ENCODE peak calls at places on chromosomes 4 and X, in eight cellular contexts. One of them, this sample, is unnamed.

GRCh38 chrX:46791927-46792825 is 33.3 kb upstream of the SLC9A7 start:
- DNase-seq in breast epithelium: peak; percentile 46
- DNase-seq in nephron progenitor cell: no peak
- DNase-seq in posterior cingulate gyrus: no peak
- DNase-seq in HEK293T: no peak
- DNase-seq in amniotic epithelial cell: peak; percentile 93
- DNase-seq in myocyte: peak; percentile 78
- DNase-seq in NB4: peak; percentile 84
- DNase-seq in this sample: no peak

GRCh38 chrX:9420513-9420912 is 44.3 kb upstream of the TBL1X start:
- DNase-seq in breast epithelium: no peak
- DNase-seq in nephron progenitor cell: no peak
- DNase-seq in posterior cingulate gyrus: no peak
- DNase-seq in HEK293T: no peak
- DNase-seq in amniotic epithelial cell: no peak
- DNase-seq in myocyte: no peak
- DNase-seq in NB4: peak; percentile 45
- DNase-seq in this sample: no peak

GRCh38 chrX:39398973-39399268 is 597.7 kb downstream of the MID1IP1 start:
- DNase-seq in breast epithelium: no peak
- DNase-seq in nephron progenitor cell: no peak
- DNase-seq in posterior cingulate gyrus: no peak
- DNase-seq in HEK293T: no peak
- DNase-seq in amniotic epithelial cell: no peak
- DNase-seq in myocyte: no peak
- DNase-seq in NB4: no peak
- DNase-seq in this sample: no peak

GRCh38 chr4:102614801-102615200 is 113.6 kb downstream of the NFKB1 start:
- DNase-seq in breast epithelium: no peak
- DNase-seq in nephron progenitor cell: no peak
- DNase-seq in posterior cingulate gyrus: no peak
- DNase-seq in HEK293T: no peak
- DNase-seq in amniotic epithelial cell: no peak
- DNase-seq in myocyte: no peak
- DNase-seq in NB4: no peak
- DNase-seq in this sample: no peak

GRCh38 chr4:53055274-53055673 is 193.2 kb downstream of the RASL11B start:
- DNase-seq in breast epithelium: no peak
- DNase-seq in nephron progenitor cell: no peak
- DNase-seq in posterior cingulate gyrus: no peak
- DNase-seq in HEK293T: no peak
- DNase-seq in amniotic epithelial cell: peak; percentile 90
- DNase-seq in myocyte: peak; percentile 93
- DNase-seq in NB4: no peak
- DNase-seq in this sample: no peak

GRCh38 chr4:57071340-57071739 is 38.8 kb downstream of the IGFBP7 start:
- DNase-seq in breast epithelium: no peak
- DNase-seq in nephron progenitor cell: no peak
- DNase-seq in posterior cingulate gyrus: no peak
- DNase-seq in HEK293T: no peak
- DNase-seq in amniotic epithelial cell: peak; percentile 92
- DNase-seq in myocyte: no peak
- DNase-seq in NB4: peak; percentile 86
- DNase-seq in this sample: no peak

GRCh38 chrX:31679861-31680260 is 608.0 kb upstream of the FTHL17 start:
- DNase-seq in breast epithelium: no peak
- DNase-seq in nephron progenitor cell: no peak
- DNase-seq in posterior cingulate gyrus: no peak
- DNase-seq in HEK293T: no peak
- DNase-seq in amniotic epithelial cell: no peak
- DNase-seq in myocyte: peak; percentile 37
- DNase-seq in NB4: no peak
- DNase-seq in this sample: no peak

GRCh38 chrX:71870337-71871098 is 40.1 kb upstream of the NHSL2 start:
- DNase-seq in breast epithelium: no peak
- DNase-seq in nephron progenitor cell: peak; percentile 21
- DNase-seq in posterior cingulate gyrus: no peak
- DNase-seq in HEK293T: peak; percentile 48
- DNase-seq in amniotic epithelial cell: peak; percentile 4
- DNase-seq in myocyte: peak; percentile 9
- DNase-seq in NB4: peak; percentile 63
- DNase-seq in this sample: peak; percentile 88

GRCh38 chrX:139905041-139905440 is 27.8 kb downstream of the ATP11C start:
- DNase-seq in breast epithelium: no peak
- DNase-seq in nephron progenitor cell: no peak
- DNase-seq in posterior cingulate gyrus: no peak
- DNase-seq in HEK293T: no peak
- DNase-seq in amniotic epithelial cell: no peak
- DNase-seq in myocyte: no peak
- DNase-seq in NB4: no peak
- DNase-seq in this sample: no peak

GRCh38 chr4:16897351-16897750 is 1.1 kb downstream of the LDB2 start:
- DNase-seq in breast epithelium: no peak
- DNase-seq in nephron progenitor cell: peak; percentile 20
- DNase-seq in posterior cingulate gyrus: no peak
- DNase-seq in HEK293T: no peak
- DNase-seq in amniotic epithelial cell: no peak
- DNase-seq in myocyte: no peak
- DNase-seq in NB4: no peak
- DNase-seq in this sample: no peak

GRCh38 chr4:147984065-147984777 is 252.3 kb downstream of the ARHGAP10 start:
- DNase-seq in breast epithelium: no peak
- DNase-seq in nephron progenitor cell: peak; percentile 43
- DNase-seq in posterior cingulate gyrus: peak; percentile 29
- DNase-seq in HEK293T: peak; percentile 79
- DNase-seq in amniotic epithelial cell: peak; percentile 47
- DNase-seq in myocyte: peak; percentile 54
- DNase-seq in NB4: peak; percentile 54
- DNase-seq in this sample: peak; percentile 75

GRCh38 chr4:78542373-78542772 is 9.2 kb upstream of the ANXA3 start:
- DNase-seq in breast epithelium: no peak
- DNase-seq in nephron progenitor cell: no peak
- DNase-seq in posterior cingulate gyrus: no peak
- DNase-seq in HEK293T: no peak
- DNase-seq in amniotic epithelial cell: peak; percentile 69
- DNase-seq in myocyte: no peak
- DNase-seq in NB4: no peak
- DNase-seq in this sample: no peak

GRCh38 chr4:54085284-54085683 is 14.7 kb upstream of the GSX2 start:
- DNase-seq in breast epithelium: peak; percentile 61
- DNase-seq in nephron progenitor cell: no peak
- DNase-seq in posterior cingulate gyrus: no peak
- DNase-seq in HEK293T: no peak
- DNase-seq in amniotic epithelial cell: peak; percentile 85
- DNase-seq in myocyte: peak; percentile 96
- DNase-seq in NB4: no peak
- DNase-seq in this sample: no peak

GRCh38 chr4:17577660-17578481 is 873 bp downstream of the LAP3 start:
- DNase-seq in breast epithelium: peak; percentile 31
- DNase-seq in nephron progenitor cell: peak; percentile 56
- DNase-seq in posterior cingulate gyrus: no peak
- DNase-seq in HEK293T: peak; percentile 27
- DNase-seq in amniotic epithelial cell: peak; percentile 21
- DNase-seq in myocyte: peak; percentile 28
- DNase-seq in NB4: peak; percentile 57
- DNase-seq in this sample: peak; percentile 39

GRCh38 chr4:133594246-133595207 is 445.4 kb downstream of the PCDH10 start:
- DNase-seq in breast epithelium: no peak
- DNase-seq in nephron progenitor cell: no peak
- DNase-seq in posterior cingulate gyrus: no peak
- DNase-seq in HEK293T: no peak
- DNase-seq in amniotic epithelial cell: peak; percentile 95
- DNase-seq in myocyte: no peak
- DNase-seq in NB4: no peak
- DNase-seq in this sample: no peak

GRCh38 chr4:89134775-89135319 is 23.5 kb downstream of the TIGD2 start:
- DNase-seq in breast epithelium: no peak
- DNase-seq in nephron progenitor cell: no peak
- DNase-seq in posterior cingulate gyrus: no peak
- DNase-seq in HEK293T: no peak
- DNase-seq in amniotic epithelial cell: peak; percentile 99
- DNase-seq in myocyte: peak; percentile 82
- DNase-seq in NB4: no peak
- DNase-seq in this sample: no peak

GRCh38 chr4:113328514-113328913 is 279.1 kb downstream of the ANK2 start:
- DNase-seq in breast epithelium: no peak
- DNase-seq in nephron progenitor cell: peak; percentile 18
- DNase-seq in posterior cingulate gyrus: no peak
- DNase-seq in HEK293T: peak; percentile 64
- DNase-seq in amniotic epithelial cell: no peak
- DNase-seq in myocyte: no peak
- DNase-seq in NB4: peak; percentile 28
- DNase-seq in this sample: peak; percentile 52

GRCh38 chr4:93760284-93760683 is 68.3 kb upstream of the ATOH1 start:
- DNase-seq in breast epithelium: no peak
- DNase-seq in nephron progenitor cell: no peak
- DNase-seq in posterior cingulate gyrus: no peak
- DNase-seq in HEK293T: no peak
- DNase-seq in amniotic epithelial cell: no peak
- DNase-seq in myocyte: no peak
- DNase-seq in NB4: no peak
- DNase-seq in this sample: no peak

GRCh38 chrX:126165721-126166401 is at the start of gene DCAF12L2:
- DNase-seq in breast epithelium: no peak
- DNase-seq in nephron progenitor cell: peak; percentile 54
- DNase-seq in posterior cingulate gyrus: no peak
- DNase-seq in HEK293T: no peak
- DNase-seq in amniotic epithelial cell: no peak
- DNase-seq in myocyte: no peak
- DNase-seq in NB4: peak; percentile 1
- DNase-seq in this sample: no peak

GRCh38 chrX:6225307-6226052 is 3.2 kb downstream of the NLGN4X start:
- DNase-seq in breast epithelium: no peak
- DNase-seq in nephron progenitor cell: no peak
- DNase-seq in posterior cingulate gyrus: no peak
- DNase-seq in HEK293T: no peak
- DNase-seq in amniotic epithelial cell: no peak
- DNase-seq in myocyte: no peak
- DNase-seq in NB4: no peak
- DNase-seq in this sample: no peak

GRCh38 chr4:147842573-147842972 is 110.7 kb downstream of the ARHGAP10 start:
- DNase-seq in breast epithelium: no peak
- DNase-seq in nephron progenitor cell: no peak
- DNase-seq in posterior cingulate gyrus: peak; percentile 40
- DNase-seq in HEK293T: no peak
- DNase-seq in amniotic epithelial cell: peak; percentile 92
- DNase-seq in myocyte: no peak
- DNase-seq in NB4: no peak
- DNase-seq in this sample: no peak

This sample was measured in WERI-Rb-1.